ENCODE peak calls at places on chromosome 11, in seven cellular contexts. T, U, X, M, L, R and S are unnamed samples.

GRCh38 chr11:69497221-69497787 is 15.8 kb downstream of the LINC01488 start:
- DNase-seq in M (peak; percentile 98), T (no peak), X (peak; percentile 56), R (peak; percentile 91), L (no peak), U (peak; percentile 96), S (peak; percentile 67)

GRCh38 chr11:111193924-111194490 is 51.5 kb upstream of the POU2AF2 start:
- DNase-seq in L (no peak), M (peak; percentile 53), R (no peak), U (no peak), T (no peak), X (no peak), S (no peak)

GRCh38 chr11:32400670-32401369 is 34.5 kb downstream of the WT1 start:
- DNase-seq in X (no peak), T (no peak), R (no peak), M (no peak), U (peak; percentile 67), L (no peak), S (no peak)

GRCh38 chr11:47981667-47982404 is 1.5 kb downstream of the PTPRJ start:
- DNase-seq in M (no peak), T (no peak), X (no peak), L (peak; percentile 27), R (peak; percentile 76), U (no peak), S (no peak)

GRCh38 chr11:73995247-73995646 is 12.6 kb upstream of the UCP2 start:
- DNase-seq in T (peak; percentile 23), L (no peak), U (no peak), R (no peak), X (no peak), M (no peak), S (no peak)

GRCh38 chr11:60145677-60146076 is 37.2 kb downstream of the MS4A6A start:
- DNase-seq in T (no peak), L (no peak), R (no peak), U (no peak), M (no peak), X (no peak), S (no peak)

GRCh38 chr11:69664103-69664775 is 10.9 kb downstream of the LTO1 start:
- DNase-seq in M (no peak), L (no peak), U (no peak), R (peak; percentile 54), T (no peak), X (no peak), S (no peak)

GRCh38 chr11:117717485-117718314 is 79.3 kb downstream of the DSCAML1 start:
- DNase-seq in U (no peak), T (no peak), X (no peak), L (peak; percentile 75), M (peak; percentile 4), R (peak; percentile 70), S (no peak)

GRCh38 chr11:14454861-14455632 is 44.6 kb downstream of the COPB1 start:
- DNase-seq in R (no peak), X (no peak), L (peak; percentile 39), U (peak; percentile 59), M (peak; percentile 54), T (no peak), S (no peak)

GRCh38 chr11:130831506-130832385 is 84.5 kb downstream of the SNX19 start:
- DNase-seq in X (no peak), L (peak; percentile 41), U (no peak), R (no peak), M (peak; percentile 59), T (no peak), S (no peak)

GRCh38 chr11:114197799-114198500 is 98.2 kb upstream of the NNMT start:
- DNase-seq in L (no peak), U (peak; percentile 99), T (no peak), M (peak; percentile 97), X (no peak), R (peak; percentile 81), S (no peak)

GRCh38 chr11:102685769-102686168 is 19.8 kb downstream of the MMP27 start:
- DNase-seq in L (no peak), U (no peak), X (no peak), R (no peak), M (no peak), T (no peak), S (no peak)

GRCh38 chr11:8022876-8023275 is 35.7 kb downstream of the EIF3F start:
- DNase-seq in T (no peak), M (no peak), U (no peak), X (no peak), R (no peak), L (no peak), S (no peak)

GRCh38 chr11:8025123-8025522 is 38.0 kb downstream of the EIF3F start:
- DNase-seq in T (no peak), M (no peak), L (no peak), X (no peak), U (no peak), R (no peak), S (no peak)

GRCh38 chr11:8023831-8024555 is 36.9 kb downstream of the EIF3F start:
- DNase-seq in X (no peak), M (peak; percentile 62), L (no peak), U (peak; percentile 33), R (no peak), T (no peak), S (no peak)

GRCh38 chr11:8026982-8027381 is 39.8 kb downstream of the EIF3F start:
- DNase-seq in U (no peak), L (no peak), M (no peak), R (no peak), X (no peak), T (no peak), S (no peak)

GRCh38 chr11:8025816-8026215 is 38.7 kb downstream of the EIF3F start:
- DNase-seq in R (no peak), M (peak; percentile 77), X (no peak), L (no peak), U (peak; percentile 77), T (no peak), S (peak; percentile 64)
- H3K4me3 ChIP-seq in R (no peak overlapping the region), M (no peak overlapping the region), X (no peak overlapping the region), L (peak overlapping the region; percentile 13), U (no peak overlapping the region), T (no peak overlapping the region), S (no peak overlapping the region)

DNA sequence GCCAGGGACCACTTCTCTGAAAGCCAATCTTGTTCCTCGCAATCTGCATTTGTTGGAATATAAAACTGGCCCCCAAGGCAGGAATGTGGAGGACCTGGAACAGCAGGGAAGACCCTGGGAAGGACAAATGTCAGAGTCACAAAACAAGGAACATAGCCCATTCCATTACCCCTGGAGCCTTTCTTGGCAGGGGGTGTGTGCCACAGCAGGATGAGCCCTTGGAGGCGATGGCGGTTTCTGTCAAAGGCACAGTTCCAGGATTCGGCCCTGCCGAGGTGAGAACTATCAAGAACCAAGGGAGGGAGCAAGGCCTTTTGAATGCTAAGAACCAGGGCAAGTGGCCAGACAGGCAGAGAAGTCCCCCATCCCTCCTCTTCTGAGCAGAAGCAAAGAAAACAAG is 204.3 kb downstream of the TRIM29 start:
- DNase-seq in X (no peak), L (no peak), T (no peak), R (no peak), U (no peak), M (no peak), S (no peak)
- TF ChIP-seq CTCF in X (no peak), L (no peak), T (no peak), R (no peak), U (no peak), M (no peak), S (no peak)

GRCh38 chr11:61747389-61748285 is 4.8 kb upstream of the MYRF start:
- DNase-seq in T (peak; percentile 32), M (peak; percentile 79), X (peak; percentile 48), U (peak; percentile 79), R (peak; percentile 89), L (peak; percentile 95), S (no peak)
- H3K4me3 ChIP-seq in T (no peak overlapping the region), M (no peak overlapping the region), X (no peak overlapping the region), U (no peak overlapping the region), R (no peak overlapping the region), L (no peak overlapping the region), S (no peak overlapping the region)

GRCh38 chr11:11972942-11973341 is 35.5 kb downstream of the DKK3 start:
- DNase-seq in T (no peak), L (no peak), U (no peak), R (no peak), X (no peak), M (no peak), S (no peak)

GRCh38 chr11:11975201-11976092 is 33.0 kb downstream of the DKK3 start:
- DNase-seq in M (no peak), L (no peak), X (no peak), R (no peak), U (no peak), T (no peak), S (no peak)

GRCh38 chr11:11972148-11972547 is 36.3 kb downstream of the DKK3 start:
- DNase-seq in R (no peak), T (no peak), X (no peak), L (no peak), M (no peak), U (no peak), S (no peak)

GRCh38 chr11:11973361-11973800 is 35.0 kb downstream of the DKK3 start:
- DNase-seq in X (no peak), M (peak; percentile 75), T (no peak), U (peak; percentile 84), R (peak; percentile 79), L (no peak), S (peak; percentile 50)

DNA sequence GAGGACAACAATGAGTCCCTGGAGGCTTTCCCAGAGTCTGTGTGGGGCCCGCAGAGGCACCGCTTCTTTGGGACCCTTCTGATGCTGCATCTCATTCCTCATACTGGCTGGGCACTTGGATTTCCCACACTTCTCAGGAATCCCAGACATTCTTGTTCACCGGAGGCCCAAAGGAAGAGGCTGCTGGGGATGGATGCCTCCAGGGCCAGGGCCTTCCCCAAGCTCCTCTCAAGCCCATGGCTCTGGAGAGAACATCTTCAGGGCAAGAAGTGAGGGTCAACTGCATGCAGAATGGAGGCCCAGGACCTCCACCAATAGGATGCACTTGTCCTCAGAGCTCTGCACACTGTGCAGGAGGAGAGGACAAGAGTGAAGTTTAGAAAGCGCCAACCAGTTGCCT is 34.6 kb downstream of the DKK3 start:
- DNase-seq in X (no peak), R (no peak), L (no peak), U (peak; percentile 34), M (no peak), T (no peak), S (no peak)
- TF ChIP-seq CTCF in X (no peak), R (no peak), L (no peak), U (no peak), M (no peak), T (no peak), S (no peak)

GRCh38 chr11:1075341-1075911 is 752 bp downstream of the MUC2 start:
- DNase-seq in R (peak; percentile 55), M (no peak), X (no peak), T (no peak), L (no peak), U (no peak), S (no peak)
- H3K4me3 ChIP-seq in R (no peak overlapping the region), M (no peak overlapping the region), X (no peak overlapping the region), T (no peak overlapping the region), L (no peak overlapping the region), U (no peak overlapping the region), S (no peak overlapping the region)

DNA sequence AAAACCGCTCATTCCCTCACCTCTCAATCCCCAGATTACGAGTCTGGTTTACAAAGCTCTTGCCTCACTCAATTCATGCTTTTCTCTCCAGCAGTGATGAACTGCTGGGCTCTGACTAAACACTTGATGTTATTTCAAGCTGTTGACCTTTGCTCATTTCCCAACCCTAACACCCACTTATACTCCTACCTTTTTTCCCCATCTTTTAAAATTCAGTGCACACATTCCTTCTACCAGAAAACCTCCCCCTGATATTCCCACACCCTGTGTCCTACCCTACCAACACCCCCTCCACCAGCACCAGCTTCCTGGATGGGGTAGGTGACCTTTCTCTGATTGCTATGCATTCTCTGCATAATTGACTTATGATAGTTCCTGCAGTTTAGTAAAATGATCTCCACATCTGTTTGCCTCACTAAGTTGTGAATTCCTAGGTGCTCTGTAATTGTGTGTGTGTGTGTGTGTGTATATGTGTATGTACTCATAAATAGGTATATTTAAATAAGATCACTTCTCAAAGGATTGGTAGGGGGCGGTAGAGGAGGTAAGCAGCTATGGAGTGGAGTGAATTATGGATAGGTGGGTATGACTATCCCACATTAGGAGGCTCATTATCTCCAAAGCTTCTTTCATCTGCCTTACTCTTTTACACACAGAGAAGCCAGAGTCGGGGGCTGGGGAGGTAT is 842 bp downstream of the HEPACAM start:
- DNase-seq in R (no peak), U (peak; percentile 63), T (no peak), X (no peak), M (peak; percentile 90), L (no peak), S (peak; percentile 72)
- TF ChIP-seq CTCF in R (no peak), U (peak; percentile 9), T (no peak), X (no peak), M (peak; percentile 6), L (peak; percentile 18), S (no peak)